ENCODE peak calls at places on chromosomes 1 and 21, in seven cellular contexts. F is effector memory CD4-positive, alpha-beta T cell; X is psoas muscle; M is mesendoderm; V is BE2C; R is esophagus squamous epithelium; L is adrenal gland. B is an unnamed sample.
A peak's percentile ranks its signal among the peaks of the same experiment; 100 is the strongest.

GRCh38 chr1:27071049-27071416 is 58.4 kb upstream of the TENT5B start:
- DNase-seq in F (no peak), R (no peak), V (peak; percentile 39), M (peak; percentile 55), X (no peak), L (peak; percentile 37), B (peak; percentile 71)

GRCh38 chr21:42524341-42525227 is 10.9 kb downstream of the SLC37A1 start:
- DNase-seq in F (no peak), X (peak; percentile 86), V (peak; percentile 72), L (no peak), R (no peak), M (peak; percentile 82), B (peak; percentile 53)

GRCh38 chr1:151106891-151107290 is 36.3 kb downstream of the GABPB2 start:
- DNase-seq in L (no peak), M (no peak), F (no peak), X (peak; percentile 6), R (no peak), V (no peak), B (no peak)

GRCh38 chr21:31983120-31983519 is 110.3 kb downstream of the HUNK start:
- DNase-seq in V (no peak), M (no peak), F (no peak), R (no peak), X (no peak), L (no peak), B (peak; percentile 21)

GRCh38 chr21:41824466-41825207 is 54.5 kb downstream of the PRDM15 start:
- DNase-seq in R (no peak), X (no peak), F (no peak), M (no peak), L (no peak), V (no peak), B (no peak)

GRCh38 chr1:27887215-27888035 is 15.1 kb downstream of the THEMIS2 start:
- DNase-seq in R (no peak), M (no peak), F (peak; percentile 25), V (no peak), L (no peak), X (no peak), B (no peak)

GRCh38 chr1:236168716-236169429 is 26.5 kb downstream of the GPR137B start:
- DNase-seq in R (no peak), V (peak; percentile 34), F (no peak), L (no peak), M (no peak), X (peak; percentile 67), B (peak; percentile 62)

GRCh38 chr1:14929547-14930223 is 223.9 kb upstream of the TMEM51 start:
- DNase-seq in L (peak; percentile 62), M (no peak), X (no peak), F (no peak), R (no peak), V (no peak), B (no peak)

GRCh38 chr1:34889705-34890104 is 30.2 kb upstream of the SMIM12 start:
- DNase-seq in L (no peak), X (no peak), M (no peak), V (no peak), R (no peak), F (no peak), B (no peak)

GRCh38 chr21:37871121-37871862 is 45.0 kb downstream of the KCNJ6 start:
- DNase-seq in F (no peak), M (no peak), R (no peak), V (no peak), L (no peak), X (no peak), B (no peak)

GRCh38 chr1:158203693-158204457 is 23.2 kb downstream of the CD1D start:
- DNase-seq in M (peak; percentile 69), V (peak; percentile 37), L (no peak), X (no peak), R (no peak), F (no peak), B (peak; percentile 85)

GRCh38 chr1:34312359-34312758 is 135.7 kb downstream of the C1orf94 start:
- DNase-seq in L (no peak), R (no peak), X (no peak), F (no peak), M (no peak), V (no peak), B (no peak)

GRCh38 chr1:37919277-37919676 is 27.6 kb downstream of the INPP5B start:
- DNase-seq in V (no peak), F (no peak), L (no peak), M (peak; percentile 68), X (no peak), R (no peak), B (peak; percentile 71)

DNA sequence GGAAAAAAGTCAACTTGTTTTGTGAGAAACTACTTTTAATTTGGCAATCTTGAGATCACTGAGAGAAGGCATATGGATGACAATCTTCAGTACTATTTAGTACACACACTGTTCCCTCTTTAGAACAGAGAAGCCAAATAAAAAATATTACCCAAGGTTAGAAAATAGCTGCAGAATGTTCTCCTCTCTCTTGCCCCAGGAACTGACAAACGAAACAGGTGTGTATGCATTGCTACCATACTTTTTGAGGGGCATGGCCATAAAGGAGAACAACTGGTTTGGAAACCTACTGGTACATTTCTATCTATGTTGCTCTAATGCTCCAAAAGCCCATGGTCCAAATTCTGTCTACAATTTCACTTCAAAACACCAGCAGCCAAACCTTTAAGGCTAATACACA is 5.7 kb downstream of the TOR1AIP2 start:
- DNase-seq in M (no peak), X (no peak), R (no peak), L (no peak), F (no peak), V (no peak), B (no peak)
- H3K36me3 ChIP-seq in M (no peaks in the 10 kb centered on the region), X (peaks cover 8% of the 10 kb centered on the region), R (peaks cover 10% of the 10 kb centered on the region), L (peaks cover 27% of the 10 kb centered on the region), F (peaks cover 9% of the 10 kb centered on the region), V (peaks cover 50% of the 10 kb centered on the region), B (peaks cover 1% of the 10 kb centered on the region)

GRCh38 chr1:155179107-155180031 is 5.7 kb downstream of the TRIM46 start:
- DNase-seq in M (no peak), L (peak; percentile 17), X (peak; percentile 31), F (no peak), R (no peak), V (no peak), B (no peak)
- H3K36me3 ChIP-seq in M (peaks cover 3% of the 10 kb centered on the region), L (no peaks in the 10 kb centered on the region), X (no peaks in the 10 kb centered on the region), F (peaks cover 36% of the 10 kb centered on the region), R (no peaks in the 10 kb centered on the region), V (peaks cover 43% of the 10 kb centered on the region), B (peaks cover 20% of the 10 kb centered on the region)

GRCh38 chr1:108777839-108778238 is 31.4 kb downstream of the STXBP3 start:
- DNase-seq in M (no peak), X (no peak), F (no peak), R (no peak), L (no peak), V (no peak), B (no peak)

GRCh38 chr1:108779455-108779854 is 33.0 kb downstream of the STXBP3 start:
- DNase-seq in M (no peak), R (no peak), L (no peak), F (no peak), X (no peak), V (no peak), B (no peak)

GRCh38 chr1:108785264-108785663 is 38.8 kb downstream of the STXBP3 start:
- DNase-seq in L (no peak), F (no peak), X (no peak), V (no peak), R (no peak), M (peak; percentile 30), B (peak; percentile 5)

GRCh38 chr1:108785880-108786279 is 39.4 kb downstream of the STXBP3 start:
- DNase-seq in R (no peak), X (no peak), M (no peak), F (no peak), V (no peak), L (no peak), B (no peak)

GRCh38 chr1:108780937-108781574 is 34.6 kb downstream of the STXBP3 start:
- DNase-seq in V (no peak), L (no peak), F (no peak), M (peak; percentile 1), X (no peak), R (no peak), B (peak; percentile 7)
- H3K36me3 ChIP-seq in V (peaks cover 4% of the 10 kb centered on the region), L (peaks cover 38% of the 10 kb centered on the region), F (peaks cover 61% of the 10 kb centered on the region), M (peaks cover 2% of the 10 kb centered on the region), X (peaks cover 18% of the 10 kb centered on the region), R (peaks cover 15% of the 10 kb centered on the region), B (peaks cover 19% of the 10 kb centered on the region)

GRCh38 chr21:45992311-45993209 is 11.0 kb downstream of the COL6A1 start:
- DNase-seq in M (no peak), X (peak; percentile 63), V (peak; percentile 23), F (no peak), R (no peak), L (peak; percentile 7), B (no peak)

GRCh38 chr21:45989355-45990048 is 7.9 kb downstream of the COL6A1 start:
- DNase-seq in V (peak; percentile 29), M (no peak), F (no peak), X (peak; percentile 45), L (peak; percentile 13), R (no peak), B (no peak)

GRCh38 chr21:45991606-45992301 is 10.2 kb downstream of the COL6A1 start:
- DNase-seq in X (peak; percentile 27), L (peak; percentile 7), F (no peak), R (no peak), M (no peak), V (no peak), B (no peak)

GRCh38 chr21:45990049-45990711 is 8.6 kb downstream of the COL6A1 start:
- DNase-seq in L (peak; percentile 15), X (peak; percentile 49), R (no peak), F (no peak), M (no peak), V (peak; percentile 10), B (no peak)

DNA sequence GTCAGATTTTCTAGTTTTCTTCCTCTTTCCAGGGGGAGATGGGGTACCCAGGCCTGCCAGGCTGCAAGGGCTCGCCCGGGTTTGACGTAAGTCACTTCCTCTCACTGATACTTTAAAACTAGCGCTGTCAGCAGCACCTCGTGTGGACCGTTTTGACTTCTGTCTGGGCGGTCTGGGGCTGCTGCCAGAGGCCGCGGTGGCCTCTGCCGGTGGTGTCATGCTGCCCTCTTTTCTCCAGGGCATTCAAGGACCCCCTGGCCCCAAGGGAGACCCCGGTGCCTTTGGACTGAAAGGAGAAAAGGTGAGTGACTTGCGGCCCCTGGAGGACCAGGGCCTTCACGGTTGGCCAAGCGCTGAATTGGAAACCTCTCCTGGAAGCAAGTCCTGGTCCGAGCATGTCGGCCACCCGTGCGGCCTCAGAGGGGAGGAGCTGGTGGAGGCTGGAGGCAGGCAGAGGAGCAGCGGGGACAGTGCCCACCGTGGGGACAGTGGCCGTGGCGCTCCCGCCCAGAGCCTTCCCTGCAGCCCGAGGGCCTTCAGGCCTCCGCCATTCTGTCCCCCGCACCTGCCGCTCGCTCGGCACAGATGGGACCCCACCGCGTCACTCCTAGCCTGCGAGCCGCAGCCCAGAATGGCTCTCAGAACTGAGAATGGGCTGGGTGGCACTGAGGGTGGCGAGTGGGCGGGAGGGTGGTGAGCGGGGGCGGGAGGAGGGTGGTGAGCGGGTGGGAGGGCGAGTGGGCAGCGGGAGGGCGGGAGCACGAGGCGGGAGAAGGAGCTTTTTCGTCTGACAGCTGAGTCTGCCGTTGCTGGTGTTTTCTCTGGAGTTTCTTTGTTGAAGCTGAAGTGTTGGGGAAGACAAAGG is 9.4 kb downstream of the COL6A1 start:
- DNase-seq in F (no peak), V (peak; percentile 7), X (peak; percentile 52), L (peak; percentile 8), M (no peak), R (no peak), B (no peak)
- H3K36me3 ChIP-seq in F (no peaks in the 10 kb centered on the region), V (no peaks in the 10 kb centered on the region), X (no peaks in the 10 kb centered on the region), L (peaks cover 46% of the 10 kb centered on the region), M (peaks cover 36% of the 10 kb centered on the region), R (peaks cover 12% of the 10 kb centered on the region), B (no peaks in the 10 kb centered on the region)

GRCh38 chr1:182850319-182850718 is 11.2 kb downstream of the DHX9 start:
- DNase-seq in L (no peak), V (no peak), X (no peak), R (no peak), M (no peak), F (no peak), B (no peak)
- H3K36me3 ChIP-seq in L (peaks cover 89% of the 10 kb centered on the region), V (peaks cover 100% of the 10 kb centered on the region), X (peaks cover 37% of the 10 kb centered on the region), R (peaks cover 20% of the 10 kb centered on the region), M (peaks cover 20% of the 10 kb centered on the region), F (peaks cover 90% of the 10 kb centered on the region), B (peaks cover 96% of the 10 kb centered on the region)